ENCODE peak calls at places on chromosomes 12 and 14, in five cellular contexts. One of them, this sample, is unnamed.

GRCh38 chr14:96639550-96639949 is 137.4 kb downstream of the PAPOLA start:
- DNase-seq in fibroblast of pulmonary artery: no peak
- DNase-seq in cardiac fibroblast: no peak
- DNase-seq in adipocyte: no peak
- DNase-seq in activated naive CD4-positive, alpha-beta T cell treated with anti-CD3 and anti-CD28 coated beads for 36 hours: no peak
- DNase-seq in this sample: no peak

GRCh38 chr12:125070661-125071390 is 5.6 kb downstream of the AACS start:
- DNase-seq in adipocyte: no peak
- DNase-seq in activated naive CD4-positive, alpha-beta T cell treated with anti-CD3 and anti-CD28 coated beads for 36 hours: no peak
- DNase-seq in cardiac fibroblast: no peak
- DNase-seq in fibroblast of pulmonary artery: no peak
- DNase-seq in this sample: no peak

GRCh38 chr12:111056618-111057521 is 136.5 kb upstream of the MYL2 start:
- DNase-seq in adipocyte: no peak
- DNase-seq in activated naive CD4-positive, alpha-beta T cell treated with anti-CD3 and anti-CD28 coated beads for 36 hours: peak
- DNase-seq in cardiac fibroblast: no peak
- DNase-seq in fibroblast of pulmonary artery: no peak
- DNase-seq in this sample: no peak

GRCh38 chr12:29053567-29053966 is 95.5 kb upstream of the FAR2 start:
- DNase-seq in fibroblast of pulmonary artery: no peak
- DNase-seq in adipocyte: no peak
- DNase-seq in activated naive CD4-positive, alpha-beta T cell treated with anti-CD3 and anti-CD28 coated beads for 36 hours: no peak
- DNase-seq in cardiac fibroblast: no peak
- DNase-seq in this sample: no peak

GRCh38 chr12:124759841-124760508 is 103.7 kb downstream of the SCARB1 start:
- DNase-seq in cardiac fibroblast: no peak
- DNase-seq in fibroblast of pulmonary artery: no peak
- DNase-seq in adipocyte: no peak
- DNase-seq in activated naive CD4-positive, alpha-beta T cell treated with anti-CD3 and anti-CD28 coated beads for 36 hours: no peak
- DNase-seq in this sample: no peak

GRCh38 chr12:132227156-132227555 is 82.9 kb downstream of the NOC4L start:
- DNase-seq in activated naive CD4-positive, alpha-beta T cell treated with anti-CD3 and anti-CD28 coated beads for 36 hours: no peak
- DNase-seq in cardiac fibroblast: no peak
- DNase-seq in adipocyte: no peak
- DNase-seq in fibroblast of pulmonary artery: no peak
- DNase-seq in this sample: peak

GRCh38 chr12:58633479-58633878 is 286.8 kb downstream of the LRIG3 start:
- DNase-seq in activated naive CD4-positive, alpha-beta T cell treated with anti-CD3 and anti-CD28 coated beads for 36 hours: no peak
- DNase-seq in adipocyte: peak
- DNase-seq in fibroblast of pulmonary artery: peak
- DNase-seq in cardiac fibroblast: peak
- DNase-seq in this sample: no peak

GRCh38 chr14:72665259-72665658 is 228.6 kb downstream of the DPF3 start:
- DNase-seq in adipocyte: peak
- DNase-seq in activated naive CD4-positive, alpha-beta T cell treated with anti-CD3 and anti-CD28 coated beads for 36 hours: no peak
- DNase-seq in fibroblast of pulmonary artery: peak
- DNase-seq in cardiac fibroblast: peak
- DNase-seq in this sample: no peak

GRCh38 chr14:55136868-55137785 is 8.1 kb downstream of the LGALS3 start:
- DNase-seq in cardiac fibroblast: peak
- DNase-seq in adipocyte: peak
- DNase-seq in activated naive CD4-positive, alpha-beta T cell treated with anti-CD3 and anti-CD28 coated beads for 36 hours: no peak
- DNase-seq in fibroblast of pulmonary artery: peak
- DNase-seq in this sample: peak

GRCh38 chr12:127685476-127686234 is 581.3 kb upstream of the TMEM132C start:
- DNase-seq in adipocyte: no peak
- DNase-seq in activated naive CD4-positive, alpha-beta T cell treated with anti-CD3 and anti-CD28 coated beads for 36 hours: no peak
- DNase-seq in cardiac fibroblast: no peak
- DNase-seq in fibroblast of pulmonary artery: no peak
- DNase-seq in this sample: no peak

GRCh38 chr12:4286228-4286627 is 12.7 kb downstream of the CCND2 start:
- DNase-seq in activated naive CD4-positive, alpha-beta T cell treated with anti-CD3 and anti-CD28 coated beads for 36 hours: no peak
- DNase-seq in cardiac fibroblast: no peak
- DNase-seq in adipocyte: no peak
- DNase-seq in fibroblast of pulmonary artery: no peak
- DNase-seq in this sample: no peak

GRCh38 chr14:65623759-65624158 is 211.2 kb downstream of the FUT8 start:
- DNase-seq in fibroblast of pulmonary artery: no peak
- DNase-seq in cardiac fibroblast: no peak
- DNase-seq in activated naive CD4-positive, alpha-beta T cell treated with anti-CD3 and anti-CD28 coated beads for 36 hours: no peak
- DNase-seq in adipocyte: no peak
- DNase-seq in this sample: no peak

GRCh38 chr14:73209943-73210342 is 27.4 kb upstream of the PAPLN start:
- DNase-seq in activated naive CD4-positive, alpha-beta T cell treated with anti-CD3 and anti-CD28 coated beads for 36 hours: no peak
- DNase-seq in fibroblast of pulmonary artery: peak
- DNase-seq in adipocyte: peak
- DNase-seq in cardiac fibroblast: peak
- DNase-seq in this sample: no peak

GRCh38 chr14:36874396-36875138 is 212.9 kb downstream of the PAX9 start:
- DNase-seq in activated naive CD4-positive, alpha-beta T cell treated with anti-CD3 and anti-CD28 coated beads for 36 hours: no peak
- DNase-seq in adipocyte: peak
- DNase-seq in cardiac fibroblast: no peak
- DNase-seq in fibroblast of pulmonary artery: no peak
- DNase-seq in this sample: no peak

GRCh38 chr12:42084522-42084921 is 60.2 kb downstream of the GXYLT1 start:
- DNase-seq in activated naive CD4-positive, alpha-beta T cell treated with anti-CD3 and anti-CD28 coated beads for 36 hours: no peak
- DNase-seq in fibroblast of pulmonary artery: no peak
- DNase-seq in adipocyte: peak
- DNase-seq in cardiac fibroblast: no peak
- DNase-seq in this sample: no peak

GRCh38 chr12:29350080-29350479 is 30.9 kb downstream of the ERGIC2 start:
- DNase-seq in fibroblast of pulmonary artery: peak
- DNase-seq in cardiac fibroblast: peak
- DNase-seq in activated naive CD4-positive, alpha-beta T cell treated with anti-CD3 and anti-CD28 coated beads for 36 hours: no peak
- DNase-seq in adipocyte: peak
- DNase-seq in this sample: no peak

GRCh38 chr14:38211258-38211735 is 3.6 kb downstream of the SSTR1 start:
- DNase-seq in fibroblast of pulmonary artery: peak
- DNase-seq in adipocyte: no peak
- DNase-seq in activated naive CD4-positive, alpha-beta T cell treated with anti-CD3 and anti-CD28 coated beads for 36 hours: no peak
- DNase-seq in cardiac fibroblast: peak
- DNase-seq in this sample: no peak

GRCh38 chr14:104530651-104531050 is 48.9 kb upstream of the C14orf180 start:
- DNase-seq in adipocyte: no peak
- DNase-seq in activated naive CD4-positive, alpha-beta T cell treated with anti-CD3 and anti-CD28 coated beads for 36 hours: no peak
- DNase-seq in fibroblast of pulmonary artery: no peak
- DNase-seq in cardiac fibroblast: no peak
- DNase-seq in this sample: peak

GRCh38 chr12:94498073-94498472 is 38.4 kb upstream of the CEP83 start:
- DNase-seq in adipocyte: no peak
- DNase-seq in activated naive CD4-positive, alpha-beta T cell treated with anti-CD3 and anti-CD28 coated beads for 36 hours: no peak
- DNase-seq in cardiac fibroblast: no peak
- DNase-seq in fibroblast of pulmonary artery: no peak
- DNase-seq in this sample: no peak

GRCh38 chr14:52380294-52380693 is 66.2 kb downstream of the PTGER2 start:
- DNase-seq in cardiac fibroblast: peak
- DNase-seq in adipocyte: peak
- DNase-seq in fibroblast of pulmonary artery: peak
- DNase-seq in activated naive CD4-positive, alpha-beta T cell treated with anti-CD3 and anti-CD28 coated beads for 36 hours: no peak
- DNase-seq in this sample: no peak

GRCh38 chr12:120381752-120382419 is 12.9 kb upstream of the MSI1 start:
- DNase-seq in activated naive CD4-positive, alpha-beta T cell treated with anti-CD3 and anti-CD28 coated beads for 36 hours: no peak
- DNase-seq in fibroblast of pulmonary artery: peak
- DNase-seq in cardiac fibroblast: peak
- DNase-seq in adipocyte: peak
- DNase-seq in this sample: no peak